ENCODE peak calls at places on chromosomes 16 and 17, in six cellular contexts. U is NCI-H1436; P is H1; V is HCT116; B is nucleus accumbens; G is stimulated activated CD8-positive, alpha-beta memory T cell treated with anti-CD3 and anti-CD28 coated beads, Interleukin-7, amount 100 ng/mL, for 24 hours. F is an unnamed sample.

GRCh38 chr16:76583466-76583865 is 306.3 kb downstream of the CNTNAP4 start:
- DNase-seq in P (no peak), V (no peak), U (peak), G (no peak), B (no peak), F (no peak)

GRCh38 chr17:34068506-34069035 is 186.5 kb upstream of the CCL2 start:
- DNase-seq in U (no peak), V (no peak), G (no peak), P (no peak), B (no peak), F (no peak)

GRCh38 chr17:39018267-39019134 is 51.3 kb upstream of the FBXO47 start:
- DNase-seq in V (no peak), B (no peak), P (no peak), G (no peak), U (no peak), F (no peak)

GRCh38 chr16:69123894-69124293 is 8.5 kb downstream of the CHTF8 start:
- DNase-seq in B (no peak), U (peak), P (no peak), G (peak), V (no peak), F (no peak)

GRCh38 chr16:89344846-89345577 is 127.5 kb downstream of the ZNF778 start:
- DNase-seq in V (no peak), B (no peak), P (no peak), U (no peak), G (no peak), F (no peak)

GRCh38 chr16:88768041-88768876 is 16.8 kb downstream of the PIEZO1 start:
- DNase-seq in V (no peak), G (no peak), P (no peak), B (peak), U (no peak), F (no peak)

GRCh38 chr16:4667203-4667983 is 26.0 kb upstream of the NUDT16L1 start:
- DNase-seq in V (no peak), P (no peak), U (no peak), G (no peak), B (peak), F (no peak)

GRCh38 chr17:49588726-49589555 is 13.3 kb downstream of the NXPH3 start:
- DNase-seq in G (no peak), U (no peak), B (no peak), V (no peak), P (no peak), F (no peak)

GRCh38 chr16:58306327-58306726 is 11.5 kb upstream of the PRSS54 start:
- DNase-seq in V (peak), U (no peak), G (peak), B (no peak), P (no peak), F (peak)

GRCh38 chr16:71439531-71439930 is 2.3 kb downstream of the TLE7 start:
- DNase-seq in B (no peak), P (no peak), U (no peak), V (no peak), G (no peak), F (no peak)

GRCh38 chr16:57959121-57959520 is 11.8 kb downstream of the CNGB1 start:
- DNase-seq in G (no peak), U (no peak), V (no peak), B (no peak), P (no peak), F (no peak)

GRCh38 chr17:61464121-61464905 is 12.1 kb downstream of the TBX4 start:
- DNase-seq in U (no peak), V (no peak), P (no peak), G (no peak), B (no peak), F (no peak)

GRCh38 chr17:74950207-74950606 is 14.5 kb downstream of the OTOP3 start:
- DNase-seq in P (no peak), G (no peak), U (no peak), V (no peak), B (no peak), F (no peak)

GRCh38 chr17:34769049-34769448 is 189.7 kb downstream of the TMEM132E start:
- DNase-seq in V (no peak), U (no peak), B (no peak), G (no peak), P (no peak), F (no peak)

GRCh38 chr17:16371742-16372141 is 9.1 kb upstream of the UBB start:
- DNase-seq in P (no peak), G (no peak), U (peak), V (no peak), B (no peak), F (no peak)

GRCh38 chr17:44317545-44317944 is 7.1 kb downstream of the SLC25A39 start:
- DNase-seq in P (no peak), B (no peak), V (no peak), U (no peak), G (no peak), F (no peak)

GRCh38 chr16:19001788-19002187 is 18.1 kb downstream of the TMC7 start:
- DNase-seq in U (no peak), B (no peak), V (no peak), P (no peak), G (no peak), F (no peak)

GRCh38 chr17:2087597-2088211 is 32.8 kb downstream of the HIC1 start:
- DNase-seq in U (no peak), V (no peak), G (no peak), P (no peak), B (no peak), F (no peak)

GRCh38 chr16:81261049-81261648 is 22.7 kb downstream of the BCO1 start:
- DNase-seq in G (no peak), U (no peak), P (no peak), B (no peak), V (peak), F (no peak)

GRCh38 chr16:50490828-50491227 is 57.4 kb upstream of the NKD1 start:
- DNase-seq in G (no peak), U (no peak), B (no peak), V (no peak), P (no peak), F (no peak)

GRCh38 chr16:84726670-84727467 is 27.1 kb downstream of the USP10 start:
- DNase-seq in V (no peak), U (no peak), P (no peak), B (no peak), G (no peak), F (no peak)

GRCh38 chr17:41813039-41813680 is 356 bp downstream of the FKBP10 start:
- DNase-seq in B (no peak), G (no peak), U (no peak), P (no peak), V (no peak), F (no peak)

GRCh38 chr17:75774471-75774987 is 9.5 kb upstream of the GALK1 start:
- DNase-seq in U (no peak), P (no peak), B (no peak), G (no peak), V (no peak), F (no peak)

GRCh38 chr17:82031885-82032627 is 578 bp downstream of the RAC3 start:
- DNase-seq in B (no peak), U (peak), G (no peak), P (no peak), V (no peak), F (no peak)

GRCh38 chr16:2963611-2964415 is at the start of gene KREMEN2:
- DNase-seq in V (peak), P (no peak), B (no peak), U (peak), G (no peak), F (no peak)

GRCh38 chr16:88988980-88989791 is 12.2 kb upstream of the CBFA2T3 start:
- DNase-seq in G (no peak), B (no peak), P (no peak), V (no peak), U (no peak), F (no peak)

GRCh38 chr17:29909604-29910003 is 20.4 kb downstream of the SSH2 start:
- DNase-seq in B (no peak), V (no peak), G (no peak), U (no peak), P (no peak), F (no peak)

GRCh38 chr17:19303367-19303776 is 59.2 kb downstream of the B9D1 start:
- DNase-seq in G (no peak), V (no peak), P (no peak), B (no peak), U (no peak), F (no peak)

GRCh38 chr17:77502626-77503292 is 362.0 kb downstream of the SEC14L1 start:
- DNase-seq in B (no peak), U (no peak), V (no peak), P (no peak), G (no peak), F (no peak)

F was measured in iPS DF 6.9.